ENCODE peak calls at places on chromosomes 13 and 19, in nine cellular contexts. V is tibial artery, U is right atrium auricular region, R is fibroblast of lung, A is cardiac muscle cell, O is uterus, P is aorta, T is psoas muscle, B is ascending aorta. M is an unnamed sample.

GRCh38 chr19:2495130-2495641 is 19.3 kb downstream of the GADD45B start:
- DNase-seq in B (peak; percentile 64), A (peak; percentile 91), T (peak; percentile 93), U (peak; percentile 88), P (peak; percentile 91), V (peak; percentile 84), R (peak; percentile 56), O (peak; percentile 66), M (no peak)

GRCh38 chr13:108200781-108201398 is 14.4 kb downstream of the LIG4 start:
- DNase-seq in R (peak; percentile 64), O (no peak), P (no peak), A (no peak), B (no peak), T (no peak), V (no peak), U (no peak), M (no peak)

GRCh38 chr13:83515267-83515666 is 367.0 kb downstream of the SLITRK1 start:
- DNase-seq in U (no peak), A (no peak), R (peak; percentile 41), P (no peak), B (no peak), T (no peak), V (no peak), O (no peak), M (no peak)

GRCh38 chr19:16988661-16989060 is 37.9 kb downstream of the CPAMD8 start:
- DNase-seq in B (no peak), R (no peak), A (no peak), V (no peak), U (no peak), P (no peak), O (no peak), T (no peak), M (no peak)

GRCh38 chr19:6739884-6740588 is 556 bp downstream of the TRIP10 start:
- DNase-seq in V (no peak), T (peak; percentile 91), B (no peak), A (peak; percentile 75), U (no peak), R (no peak), P (no peak), O (no peak), M (no peak)

GRCh38 chr13:25281193-25281936 is 5.9 kb downstream of the MTMR6 start:
- DNase-seq in O (no peak), U (no peak), R (no peak), P (no peak), T (no peak), A (no peak), B (no peak), V (no peak), M (no peak)

GRCh38 chr13:44272692-44273091 is 100.9 kb upstream of the SERP2 start:
- DNase-seq in A (no peak), V (no peak), U (no peak), B (no peak), P (no peak), O (no peak), R (peak; percentile 85), T (no peak), M (no peak)

GRCh38 chr19:51096473-51097165 is 11.6 kb downstream of the CTU1 start:
- DNase-seq in U (no peak), T (no peak), O (no peak), R (no peak), B (no peak), V (no peak), A (no peak), P (no peak), M (no peak)

GRCh38 chr19:46101293-46101692 is 23.2 kb downstream of the IGFL3 start:
- DNase-seq in V (no peak), R (no peak), P (no peak), T (no peak), B (no peak), A (no peak), O (no peak), U (no peak), M (no peak)

GRCh38 chr13:43377955-43378354 is 354.6 kb downstream of the DNAJC15 start:
- DNase-seq in V (no peak), O (no peak), U (no peak), R (peak; percentile 90), B (no peak), T (no peak), P (no peak), A (no peak), M (no peak)

GRCh38 chr13:20151612-20152011 is 9.2 kb downstream of the GJA3 start:
- DNase-seq in P (no peak), A (no peak), T (no peak), R (no peak), O (no peak), U (no peak), B (no peak), V (no peak), M (no peak)

GRCh38 chr19:28569132-28570114 is 643.5 kb downstream of the UQCRFS1 start:
- DNase-seq in R (no peak), A (no peak), O (no peak), B (no peak), T (no peak), U (no peak), P (no peak), V (no peak), M (no peak)

GRCh38 chr19:13430790-13431582 is 75.3 kb downstream of the CACNA1A start:
- DNase-seq in P (peak; percentile 59), B (no peak), T (peak; percentile 55), V (peak; percentile 32), O (no peak), U (no peak), R (peak; percentile 36), A (peak; percentile 50), M (no peak)

GRCh38 chr13:106415427-106415826 is 120.0 kb downstream of the EFNB2 start:
- DNase-seq in A (no peak), V (no peak), R (no peak), B (no peak), U (no peak), P (no peak), O (no peak), T (no peak), M (no peak)

GRCh38 chr19:30648321-30648720 is 276.1 kb downstream of the ZNF536 start:
- DNase-seq in R (no peak), P (no peak), O (no peak), B (no peak), T (no peak), V (no peak), U (no peak), A (no peak), M (no peak)

GRCh38 chr19:58586131-58586765 is 13.1 kb upstream of the MZF1 start:
- DNase-seq in B (no peak), T (no peak), O (no peak), U (peak; percentile 43), P (peak; percentile 42), A (no peak), V (no peak), R (no peak), M (no peak)

GRCh38 chr13:46354143-46355087 is 32.6 kb downstream of the RUBCNL start:
- DNase-seq in P (no peak), B (no peak), A (no peak), U (no peak), O (no peak), T (no peak), V (no peak), R (peak; percentile 97), M (no peak)

GRCh38 chr13:23583491-23583890 is 13.3 kb downstream of the TNFRSF19 start:
- DNase-seq in R (no peak), B (no peak), U (no peak), V (no peak), P (no peak), O (no peak), A (no peak), T (no peak), M (no peak)

GRCh38 chr19:18478545-18479311 is 40.8 kb upstream of the ISYNA1 start:
- DNase-seq in P (peak; percentile 94), R (peak; percentile 81), T (peak; percentile 89), O (peak; percentile 84), A (no peak), U (peak; percentile 93), B (no peak), V (peak; percentile 91), M (no peak)

GRCh38 chr19:48395499-48395898 is 2.0 kb downstream of the GRIN2D start:
- DNase-seq in V (no peak), B (no peak), O (no peak), P (no peak), A (no peak), R (no peak), U (no peak), T (no peak), M (no peak)

GRCh38 chr19:48397263-48397635 is 3.8 kb downstream of the GRIN2D start:
- DNase-seq in P (no peak), T (no peak), B (no peak), U (no peak), A (no peak), V (no peak), R (no peak), O (no peak), M (no peak)

GRCh38 chr19:48396010-48396870 is 2.8 kb downstream of the GRIN2D start:
- DNase-seq in R (no peak), B (no peak), P (no peak), U (no peak), V (no peak), T (no peak), A (no peak), O (no peak), M (no peak)

GRCh38 chr19:48397636-48398328 is 4.3 kb downstream of the GRIN2D start:
- DNase-seq in T (no peak), V (no peak), R (no peak), B (no peak), A (no peak), U (no peak), O (no peak), P (no peak), M (no peak)

GRCh38 chr19:48396871-48397176 is 3.4 kb downstream of the GRIN2D start:
- DNase-seq in O (no peak), V (no peak), B (no peak), U (no peak), T (no peak), P (no peak), A (no peak), R (no peak), M (no peak)
- H3K27ac ChIP-seq in O (no peak overlapping the region), V (no peak overlapping the region), B (no peak overlapping the region), U (no peak overlapping the region), T (no peak overlapping the region), P (no peak overlapping the region), A (no peak overlapping the region), R (no peak overlapping the region), M (no peak overlapping the region)

GRCh38 chr19:4058696-4059492 is 7.8 kb downstream of the ZBTB7A start:
- DNase-seq in V (no peak), O (no peak), A (no peak), U (no peak), P (peak; percentile 59), B (no peak), T (peak; percentile 70), R (no peak), M (peak; percentile 81)
- H3K27ac ChIP-seq in V (peak overlapping the region; percentile 99), O (peak overlapping the region; percentile 98), A (peak overlapping the region; percentile 73), U (peak overlapping the region; percentile 99), P (peak overlapping the region; percentile 70), B (peak overlapping the region; percentile 94), T (peak overlapping the region; percentile 96), R (peak overlapping the region; percentile 93), M (peak overlapping the region; percentile 93)

GRCh38 chr19:48797103-48797502 is 13.7 kb downstream of the BCAT2 start:
- DNase-seq in O (no peak), V (no peak), T (no peak), A (no peak), B (no peak), P (no peak), U (no peak), R (no peak), M (no peak)
- H3K27ac ChIP-seq in O (peak overlapping the region; percentile 91), V (no peak overlapping the region), T (no peak overlapping the region), A (no peak overlapping the region), B (no peak overlapping the region), P (no peak overlapping the region), U (no peak overlapping the region), R (no peak overlapping the region), M (no peak overlapping the region)

GRCh38 chr13:99335603-99336002 is 28.4 kb upstream of the GPR183 start:
- DNase-seq in A (no peak), O (no peak), V (no peak), B (no peak), T (no peak), U (no peak), P (no peak), R (no peak), M (no peak)
- H3K27ac ChIP-seq in A (no peak overlapping the region), O (no peak overlapping the region), V (no peak overlapping the region), B (no peak overlapping the region), T (no peak overlapping the region), U (no peak overlapping the region), P (no peak overlapping the region), R (no peak overlapping the region), M (no peak overlapping the region)